ENCODE peak calls at places on chromosomes 1 and 21, in seven cellular contexts. One of them, this sample, is unnamed.

GRCh38 chr1:221708987-221709386 is 32.9 kb downstream of the DUSP10 start:
- ATAC-seq in omental fat pad: no peak
- ATAC-seq in stimulated activated naive CD8-positive, alpha-beta T cell treated with anti-CD3 and anti-CD28 coated beads, Interleukin-15, Interleukin-2, amounts not matched to agents 100 U/mL and 50 U/mL, for 24 hours: peak; percentile 21
- ATAC-seq in CD8-positive, alpha-beta T cell: peak; percentile 41
- ATAC-seq in right lobe of liver: peak; percentile 53
- ATAC-seq in natural killer cell: peak; percentile 61
- ATAC-seq in PC-3: peak; percentile 48
- ATAC-seq in this sample: peak; percentile 47

GRCh38 chr1:165240486-165240885 is 116.0 kb downstream of the LMX1A start:
- ATAC-seq in omental fat pad: no peak
- ATAC-seq in stimulated activated naive CD8-positive, alpha-beta T cell treated with anti-CD3 and anti-CD28 coated beads, Interleukin-15, Interleukin-2, amounts not matched to agents 100 U/mL and 50 U/mL, for 24 hours: no peak
- ATAC-seq in CD8-positive, alpha-beta T cell: no peak
- ATAC-seq in PC-3: no peak
- ATAC-seq in right lobe of liver: no peak
- ATAC-seq in natural killer cell: no peak
- ATAC-seq in this sample: no peak

GRCh38 chr1:172997941-172998361 is 52.8 kb downstream of the TNFSF18 start:
- ATAC-seq in CD8-positive, alpha-beta T cell: no peak
- ATAC-seq in PC-3: peak; percentile 93
- ATAC-seq in stimulated activated naive CD8-positive, alpha-beta T cell treated with anti-CD3 and anti-CD28 coated beads, Interleukin-15, Interleukin-2, amounts not matched to agents 100 U/mL and 50 U/mL, for 24 hours: no peak
- ATAC-seq in natural killer cell: no peak
- ATAC-seq in right lobe of liver: no peak
- ATAC-seq in omental fat pad: no peak
- ATAC-seq in this sample: no peak

GRCh38 chr1:75502776-75503175 is 108.1 kb downstream of the SLC44A5 start:
- ATAC-seq in PC-3: no peak
- ATAC-seq in right lobe of liver: no peak
- ATAC-seq in CD8-positive, alpha-beta T cell: no peak
- ATAC-seq in natural killer cell: no peak
- ATAC-seq in omental fat pad: no peak
- ATAC-seq in stimulated activated naive CD8-positive, alpha-beta T cell treated with anti-CD3 and anti-CD28 coated beads, Interleukin-15, Interleukin-2, amounts not matched to agents 100 U/mL and 50 U/mL, for 24 hours: no peak
- ATAC-seq in this sample: peak; percentile 67

GRCh38 chr21:14492890-14493289 is 53.2 kb downstream of the SAMSN1 start:
- ATAC-seq in natural killer cell: no peak
- ATAC-seq in PC-3: no peak
- ATAC-seq in omental fat pad: no peak
- ATAC-seq in CD8-positive, alpha-beta T cell: no peak
- ATAC-seq in stimulated activated naive CD8-positive, alpha-beta T cell treated with anti-CD3 and anti-CD28 coated beads, Interleukin-15, Interleukin-2, amounts not matched to agents 100 U/mL and 50 U/mL, for 24 hours: no peak
- ATAC-seq in right lobe of liver: no peak
- ATAC-seq in this sample: no peak

GRCh38 chr1:12159826-12160225 is 7.0 kb upstream of the TNFRSF1B start:
- ATAC-seq in natural killer cell: no peak
- ATAC-seq in omental fat pad: no peak
- ATAC-seq in CD8-positive, alpha-beta T cell: peak; percentile 24
- ATAC-seq in right lobe of liver: no peak
- ATAC-seq in stimulated activated naive CD8-positive, alpha-beta T cell treated with anti-CD3 and anti-CD28 coated beads, Interleukin-15, Interleukin-2, amounts not matched to agents 100 U/mL and 50 U/mL, for 24 hours: no peak
- ATAC-seq in PC-3: peak; percentile 19
- ATAC-seq in this sample: no peak

GRCh38 chr1:14975119-14975518 is 178.4 kb upstream of the TMEM51 start:
- ATAC-seq in natural killer cell: no peak
- ATAC-seq in omental fat pad: no peak
- ATAC-seq in PC-3: no peak
- ATAC-seq in right lobe of liver: no peak
- ATAC-seq in CD8-positive, alpha-beta T cell: no peak
- ATAC-seq in stimulated activated naive CD8-positive, alpha-beta T cell treated with anti-CD3 and anti-CD28 coated beads, Interleukin-15, Interleukin-2, amounts not matched to agents 100 U/mL and 50 U/mL, for 24 hours: no peak
- ATAC-seq in this sample: no peak

GRCh38 chr1:111895456-111895855 is 94.0 kb downstream of the KCND3 start:
- ATAC-seq in PC-3: no peak
- ATAC-seq in natural killer cell: no peak
- ATAC-seq in CD8-positive, alpha-beta T cell: no peak
- ATAC-seq in stimulated activated naive CD8-positive, alpha-beta T cell treated with anti-CD3 and anti-CD28 coated beads, Interleukin-15, Interleukin-2, amounts not matched to agents 100 U/mL and 50 U/mL, for 24 hours: no peak
- ATAC-seq in omental fat pad: no peak
- ATAC-seq in right lobe of liver: no peak
- ATAC-seq in this sample: no peak

GRCh38 chr1:47523812-47524170 is 85.9 kb downstream of the FOXD2 start:
- ATAC-seq in natural killer cell: no peak
- ATAC-seq in CD8-positive, alpha-beta T cell: no peak
- ATAC-seq in omental fat pad: no peak
- ATAC-seq in stimulated activated naive CD8-positive, alpha-beta T cell treated with anti-CD3 and anti-CD28 coated beads, Interleukin-15, Interleukin-2, amounts not matched to agents 100 U/mL and 50 U/mL, for 24 hours: no peak
- ATAC-seq in PC-3: no peak
- ATAC-seq in right lobe of liver: no peak
- ATAC-seq in this sample: no peak

GRCh38 chr1:160330119-160330518 is 12.9 kb downstream of the COPA start:
- ATAC-seq in stimulated activated naive CD8-positive, alpha-beta T cell treated with anti-CD3 and anti-CD28 coated beads, Interleukin-15, Interleukin-2, amounts not matched to agents 100 U/mL and 50 U/mL, for 24 hours: no peak
- ATAC-seq in natural killer cell: no peak
- ATAC-seq in omental fat pad: no peak
- ATAC-seq in CD8-positive, alpha-beta T cell: no peak
- ATAC-seq in right lobe of liver: no peak
- ATAC-seq in PC-3: no peak
- ATAC-seq in this sample: no peak

GRCh38 chr1:245079021-245079609 is 75.7 kb upstream of the KIF26B start:
- ATAC-seq in right lobe of liver: peak; percentile 50
- ATAC-seq in CD8-positive, alpha-beta T cell: no peak
- ATAC-seq in PC-3: peak; percentile 57
- ATAC-seq in omental fat pad: no peak
- ATAC-seq in stimulated activated naive CD8-positive, alpha-beta T cell treated with anti-CD3 and anti-CD28 coated beads, Interleukin-15, Interleukin-2, amounts not matched to agents 100 U/mL and 50 U/mL, for 24 hours: no peak
- ATAC-seq in natural killer cell: no peak
- ATAC-seq in this sample: peak; percentile 46

GRCh38 chr1:107250169-107250568 is 109.3 kb downstream of the NTNG1 start:
- ATAC-seq in PC-3: peak; percentile 94
- ATAC-seq in omental fat pad: no peak
- ATAC-seq in right lobe of liver: no peak
- ATAC-seq in stimulated activated naive CD8-positive, alpha-beta T cell treated with anti-CD3 and anti-CD28 coated beads, Interleukin-15, Interleukin-2, amounts not matched to agents 100 U/mL and 50 U/mL, for 24 hours: no peak
- ATAC-seq in CD8-positive, alpha-beta T cell: no peak
- ATAC-seq in natural killer cell: no peak
- ATAC-seq in this sample: no peak

GRCh38 chr1:39979654-39980053 is 24.7 kb downstream of the MFSD2A start:
- ATAC-seq in natural killer cell: no peak
- ATAC-seq in right lobe of liver: no peak
- ATAC-seq in omental fat pad: no peak
- ATAC-seq in PC-3: no peak
- ATAC-seq in CD8-positive, alpha-beta T cell: no peak
- ATAC-seq in stimulated activated naive CD8-positive, alpha-beta T cell treated with anti-CD3 and anti-CD28 coated beads, Interleukin-15, Interleukin-2, amounts not matched to agents 100 U/mL and 50 U/mL, for 24 hours: no peak
- ATAC-seq in this sample: no peak

GRCh38 chr1:182603646-182604127 is 502 bp downstream of the RGS16 start:
- ATAC-seq in stimulated activated naive CD8-positive, alpha-beta T cell treated with anti-CD3 and anti-CD28 coated beads, Interleukin-15, Interleukin-2, amounts not matched to agents 100 U/mL and 50 U/mL, for 24 hours: peak; percentile 10
- ATAC-seq in omental fat pad: peak; percentile 10
- ATAC-seq in CD8-positive, alpha-beta T cell: no peak
- ATAC-seq in right lobe of liver: no peak
- ATAC-seq in PC-3: peak; percentile 8
- ATAC-seq in natural killer cell: no peak
- ATAC-seq in this sample: no peak

GRCh38 chr1:61089338-61089737 is 7.0 kb downstream of the NFIA start:
- ATAC-seq in omental fat pad: no peak
- ATAC-seq in right lobe of liver: no peak
- ATAC-seq in CD8-positive, alpha-beta T cell: no peak
- ATAC-seq in natural killer cell: no peak
- ATAC-seq in stimulated activated naive CD8-positive, alpha-beta T cell treated with anti-CD3 and anti-CD28 coated beads, Interleukin-15, Interleukin-2, amounts not matched to agents 100 U/mL and 50 U/mL, for 24 hours: no peak
- ATAC-seq in PC-3: no peak
- ATAC-seq in this sample: no peak

GRCh38 chr21:41228492-41228891 is 60.5 kb downstream of the BACE2 start:
- ATAC-seq in omental fat pad: no peak
- ATAC-seq in stimulated activated naive CD8-positive, alpha-beta T cell treated with anti-CD3 and anti-CD28 coated beads, Interleukin-15, Interleukin-2, amounts not matched to agents 100 U/mL and 50 U/mL, for 24 hours: no peak
- ATAC-seq in right lobe of liver: no peak
- ATAC-seq in CD8-positive, alpha-beta T cell: no peak
- ATAC-seq in natural killer cell: no peak
- ATAC-seq in PC-3: no peak
- ATAC-seq in this sample: no peak

GRCh38 chr21:32572574-32573420 is 12.5 kb downstream of the TCP10L start:
- ATAC-seq in omental fat pad: no peak
- ATAC-seq in CD8-positive, alpha-beta T cell: no peak
- ATAC-seq in right lobe of liver: no peak
- ATAC-seq in PC-3: no peak
- ATAC-seq in stimulated activated naive CD8-positive, alpha-beta T cell treated with anti-CD3 and anti-CD28 coated beads, Interleukin-15, Interleukin-2, amounts not matched to agents 100 U/mL and 50 U/mL, for 24 hours: no peak
- ATAC-seq in natural killer cell: no peak
- ATAC-seq in this sample: peak; percentile 68

GRCh38 chr1:153942766-153943549 is 3.6 kb downstream of the DENND4B start:
- ATAC-seq in PC-3: no peak
- ATAC-seq in omental fat pad: no peak
- ATAC-seq in CD8-positive, alpha-beta T cell: no peak
- ATAC-seq in natural killer cell: no peak
- ATAC-seq in stimulated activated naive CD8-positive, alpha-beta T cell treated with anti-CD3 and anti-CD28 coated beads, Interleukin-15, Interleukin-2, amounts not matched to agents 100 U/mL and 50 U/mL, for 24 hours: no peak
- ATAC-seq in right lobe of liver: peak; percentile 0
- ATAC-seq in this sample: no peak

GRCh38 chr1:232533328-232533727 is 96.6 kb downstream of the SIPA1L2 start:
- ATAC-seq in PC-3: no peak
- ATAC-seq in right lobe of liver: no peak
- ATAC-seq in stimulated activated naive CD8-positive, alpha-beta T cell treated with anti-CD3 and anti-CD28 coated beads, Interleukin-15, Interleukin-2, amounts not matched to agents 100 U/mL and 50 U/mL, for 24 hours: no peak
- ATAC-seq in CD8-positive, alpha-beta T cell: no peak
- ATAC-seq in natural killer cell: no peak
- ATAC-seq in omental fat pad: no peak
- ATAC-seq in this sample: no peak

GRCh38 chr1:184387871-184388670 is 1.2 kb downstream of the C1orf21 start:
- ATAC-seq in right lobe of liver: peak; percentile 36
- ATAC-seq in natural killer cell: peak; percentile 36
- ATAC-seq in CD8-positive, alpha-beta T cell: no peak
- ATAC-seq in PC-3: peak; percentile 32
- ATAC-seq in stimulated activated naive CD8-positive, alpha-beta T cell treated with anti-CD3 and anti-CD28 coated beads, Interleukin-15, Interleukin-2, amounts not matched to agents 100 U/mL and 50 U/mL, for 24 hours: peak; percentile 44
- ATAC-seq in omental fat pad: peak; percentile 66
- ATAC-seq in this sample: peak; percentile 41

GRCh38 chr1:204188959-204189639 is 7.2 kb downstream of the KISS1 start:
- ATAC-seq in omental fat pad: no peak
- ATAC-seq in PC-3: no peak
- ATAC-seq in natural killer cell: no peak
- ATAC-seq in stimulated activated naive CD8-positive, alpha-beta T cell treated with anti-CD3 and anti-CD28 coated beads, Interleukin-15, Interleukin-2, amounts not matched to agents 100 U/mL and 50 U/mL, for 24 hours: no peak
- ATAC-seq in right lobe of liver: no peak
- ATAC-seq in CD8-positive, alpha-beta T cell: peak; percentile 36
- ATAC-seq in this sample: no peak

GRCh38 chr1:111903858-111904449 is 85.5 kb downstream of the KCND3 start:
- ATAC-seq in PC-3: no peak
- ATAC-seq in CD8-positive, alpha-beta T cell: no peak
- ATAC-seq in natural killer cell: no peak
- ATAC-seq in right lobe of liver: no peak
- ATAC-seq in stimulated activated naive CD8-positive, alpha-beta T cell treated with anti-CD3 and anti-CD28 coated beads, Interleukin-15, Interleukin-2, amounts not matched to agents 100 U/mL and 50 U/mL, for 24 hours: no peak
- ATAC-seq in omental fat pad: no peak
- ATAC-seq in this sample: no peak

GRCh38 chr1:58921751-58922150 is 137.9 kb upstream of the JUN start:
- ATAC-seq in natural killer cell: no peak
- ATAC-seq in stimulated activated naive CD8-positive, alpha-beta T cell treated with anti-CD3 and anti-CD28 coated beads, Interleukin-15, Interleukin-2, amounts not matched to agents 100 U/mL and 50 U/mL, for 24 hours: no peak
- ATAC-seq in PC-3: no peak
- ATAC-seq in omental fat pad: no peak
- ATAC-seq in CD8-positive, alpha-beta T cell: no peak
- ATAC-seq in right lobe of liver: no peak
- ATAC-seq in this sample: no peak